ENCODE peak calls at places on chromosome 1, in seven cellular contexts. K is mesenchymal stem cell; R is prostate gland; S is tibial artery; V is PC-9; X is CD8-positive, alpha-beta T cell; N is fibroblast of lung. G is an unnamed sample.

GRCh38 chr1:191498318-191498717 is 659.9 kb upstream of the RGS18 start:
- DNase-seq in K (no peak), R (no peak), S (no peak), V (no peak), X (no peak), N (peak), G (no peak)

GRCh38 chr1:156897078-156897825 is 3.7 kb downstream of the PEAR1 start:
- DNase-seq in K (peak), R (no peak), S (no peak), V (peak), X (no peak), N (peak), G (no peak)

GRCh38 chr1:224540535-224540934 is 75.6 kb upstream of the CNIH3 start:
- DNase-seq in K (peak), R (no peak), S (no peak), V (no peak), X (no peak), N (no peak), G (no peak)

GRCh38 chr1:6358757-6359567 is 34.6 kb downstream of the ACOT7 start:
- DNase-seq in K (peak), R (no peak), S (no peak), V (no peak), X (no peak), N (peak), G (no peak)

GRCh38 chr1:3187415-3188149 is 118.6 kb downstream of the PRDM16 start:
- DNase-seq in K (no peak), R (no peak), S (no peak), V (no peak), X (no peak), N (no peak), G (no peak)

GRCh38 chr1:51019811-51020210 is 49.8 kb downstream of the CDKN2C start:
- DNase-seq in K (no peak), R (no peak), S (no peak), V (no peak), X (no peak), N (peak), G (no peak)

GRCh38 chr1:3993606-3994375 is 93.7 kb upstream of the C1orf174 start:
- DNase-seq in K (no peak), R (no peak), S (no peak), V (no peak), X (no peak), N (no peak), G (no peak)

GRCh38 chr1:151720974-151721787 is at the start of gene RIIAD1:
- DNase-seq in K (peak), R (no peak), S (no peak), V (no peak), X (peak), N (no peak), G (no peak)

GRCh38 chr1:174968750-174969244 is 30.9 kb upstream of the CACYBP start:
- DNase-seq in K (peak), R (no peak), S (no peak), V (peak), X (no peak), N (peak), G (no peak)

GRCh38 chr1:119736649-119737039 is 24.9 kb downstream of the PHGDH start:
- DNase-seq in K (no peak), R (no peak), S (no peak), V (no peak), X (no peak), N (no peak), G (no peak)

GRCh38 chr1:110185181-110185580 is 24.9 kb upstream of the KCNC4 start:
- DNase-seq in K (no peak), R (no peak), S (no peak), V (no peak), X (no peak), N (no peak), G (no peak)

GRCh38 chr1:61887076-61887867 is 145.0 kb downstream of the PATJ start:
- DNase-seq in K (no peak), R (no peak), S (no peak), V (no peak), X (no peak), N (peak), G (no peak)

GRCh38 chr1:55955237-55955636 is 624.1 kb downstream of the PLPP3 start:
- DNase-seq in K (peak), R (no peak), S (no peak), V (no peak), X (no peak), N (peak), G (no peak)

GRCh38 chr1:81803423-81804103 is 2.8 kb downstream of the ADGRL2 start:
- DNase-seq in K (peak), R (peak), S (no peak), V (peak), X (no peak), N (peak), G (no peak)

GRCh38 chr1:86419277-86419903 is 4.6 kb upstream of the CLCA2 start:
- DNase-seq in K (peak), R (peak), S (no peak), V (peak), X (peak), N (peak), G (peak)

GRCh38 chr1:236854602-236854978 is 59.5 kb downstream of the MTR start:
- DNase-seq in K (peak), R (no peak), S (no peak), V (peak), X (no peak), N (no peak), G (no peak)

GRCh38 chr1:20685099-20685662 is 24.0 kb upstream of the DDOST start:
- DNase-seq in K (no peak), R (no peak), S (peak), V (no peak), X (no peak), N (no peak), G (no peak)

GRCh38 chr1:15836772-15837669 is 10.5 kb upstream of the SPEN start:
- DNase-seq in K (no peak), R (no peak), S (no peak), V (no peak), X (peak), N (no peak), G (no peak)

GRCh38 chr1:183030053-183030452 is 6.8 kb downstream of the LAMC1 start:
- DNase-seq in K (peak), R (peak), S (no peak), V (peak), X (no peak), N (peak), G (no peak)

GRCh38 chr1:26405281-26405915 is 5.2 kb upstream of the LIN28A start:
- DNase-seq in K (no peak), R (no peak), S (no peak), V (peak), X (no peak), N (no peak), G (no peak)

GRCh38 chr1:38549191-38549590 is 310.4 kb downstream of the RRAGC start:
- DNase-seq in K (no peak), R (no peak), S (no peak), V (no peak), X (no peak), N (no peak), G (no peak)

GRCh38 chr1:173383341-173383740 is 93.8 kb upstream of the PRDX6 start:
- DNase-seq in K (no peak), R (no peak), S (no peak), V (no peak), X (no peak), N (no peak), G (no peak)

GRCh38 chr1:186566140-186566850 is 105.4 kb upstream of the PDC start:
- DNase-seq in K (no peak), R (no peak), S (no peak), V (no peak), X (no peak), N (no peak), G (no peak)

GRCh38 chr1:219416598-219417238 is 196.2 kb downstream of the ZC3H11B start:
- DNase-seq in K (peak), R (peak), S (peak), V (peak), X (peak), N (peak), G (no peak)

GRCh38 chr1:218625393-218625792 is 280.3 kb downstream of the TGFB2 start:
- DNase-seq in K (no peak), R (no peak), S (no peak), V (no peak), X (no peak), N (no peak), G (no peak)

GRCh38 chr1:59976194-59977074 is 49.9 kb upstream of the CYP2J2 start:
- DNase-seq in K (peak), R (peak), S (peak), V (no peak), X (peak), N (peak), G (no peak)

GRCh38 chr1:38559180-38559874 is 300.2 kb downstream of the RRAGC start:
- DNase-seq in K (no peak), R (peak), S (no peak), V (no peak), X (peak), N (no peak), G (no peak)

GRCh38 chr1:24980836-24981631 is 51.0 kb upstream of the RUNX3 start:
- DNase-seq in K (no peak), R (no peak), S (no peak), V (no peak), X (no peak), N (no peak), G (no peak)

GRCh38 chr1:205013683-205014367 is 29.2 kb upstream of the CNTN2 start:
- DNase-seq in K (no peak), R (peak), S (no peak), V (no peak), X (no peak), N (no peak), G (no peak)

GRCh38 chr1:166489670-166490436 is 323.1 kb upstream of the FAM78B start:
- DNase-seq in K (peak), R (no peak), S (no peak), V (peak), X (peak), N (no peak), G (no peak)

GRCh38 chr1:63051356-63051755 is 267.4 kb downstream of the ATG4C start:
- DNase-seq in K (no peak), R (no peak), S (no peak), V (no peak), X (no peak), N (no peak), G (no peak)

GRCh38 chr1:182996816-182997215 is 26.4 kb upstream of the LAMC1 start:
- DNase-seq in K (no peak), R (no peak), S (no peak), V (no peak), X (no peak), N (no peak), G (no peak)

GRCh38 chr1:220908757-220909156 is 29.5 kb downstream of the HLX start:
- DNase-seq in K (peak), R (no peak), S (no peak), V (no peak), X (no peak), N (peak), G (no peak)

GRCh38 chr1:29416825-29417557 is 180.7 kb downstream of the PTPRU start:
- DNase-seq in K (no peak), R (no peak), S (peak), V (no peak), X (no peak), N (peak), G (no peak)

GRCh38 chr1:101004666-101005065 is 20.9 kb downstream of the DPH5 start:
- DNase-seq in K (no peak), R (peak), S (no peak), V (no peak), X (no peak), N (peak), G (no peak)

GRCh38 chr1:11107541-11107940 is 7.9 kb upstream of the EXOSC10 start:
- DNase-seq in K (no peak), R (no peak), S (no peak), V (no peak), X (no peak), N (no peak), G (no peak)
- H3K27ac ChIP-seq in K (no peak), R (no peak), S (no peak), V (no peak), X (no peak), N (no peak), G (no peak)

GRCh38 chr1:92538048-92538412 is 51.3 kb upstream of the GFI1 start:
- DNase-seq in K (peak), R (no peak), S (no peak), V (no peak), X (no peak), N (no peak), G (no peak)
- H3K27ac ChIP-seq in K (no peak), R (no peak), S (no peak), V (no peak), X (peak), N (no peak), G (no peak)

GRCh38 chr1:27575861-27576331 is 28.0 kb downstream of the AHDC1 start:
- DNase-seq in K (peak), R (peak), S (peak), V (no peak), X (no peak), N (peak), G (peak)
- H3K27ac ChIP-seq in K (peak), R (peak), S (peak), V (no peak), X (no peak), N (peak), G (peak)

GRCh38 chr1:43833013-43833412 is 100.6 kb upstream of the ARTN start:
- DNase-seq in K (no peak), R (no peak), S (no peak), V (no peak), X (no peak), N (no peak), G (no peak)
- H3K27ac ChIP-seq in K (no peak), R (no peak), S (no peak), V (peak), X (no peak), N (no peak), G (no peak)

GRCh38 chr1:22024485-22025367 is 23.3 kb downstream of the CELA3A start:
- DNase-seq in K (peak), R (peak), S (peak), V (peak), X (peak), N (peak), G (peak)
- H3K27ac ChIP-seq in K (peak), R (peak), S (peak), V (peak), X (peak), N (peak), G (peak)

DNA sequence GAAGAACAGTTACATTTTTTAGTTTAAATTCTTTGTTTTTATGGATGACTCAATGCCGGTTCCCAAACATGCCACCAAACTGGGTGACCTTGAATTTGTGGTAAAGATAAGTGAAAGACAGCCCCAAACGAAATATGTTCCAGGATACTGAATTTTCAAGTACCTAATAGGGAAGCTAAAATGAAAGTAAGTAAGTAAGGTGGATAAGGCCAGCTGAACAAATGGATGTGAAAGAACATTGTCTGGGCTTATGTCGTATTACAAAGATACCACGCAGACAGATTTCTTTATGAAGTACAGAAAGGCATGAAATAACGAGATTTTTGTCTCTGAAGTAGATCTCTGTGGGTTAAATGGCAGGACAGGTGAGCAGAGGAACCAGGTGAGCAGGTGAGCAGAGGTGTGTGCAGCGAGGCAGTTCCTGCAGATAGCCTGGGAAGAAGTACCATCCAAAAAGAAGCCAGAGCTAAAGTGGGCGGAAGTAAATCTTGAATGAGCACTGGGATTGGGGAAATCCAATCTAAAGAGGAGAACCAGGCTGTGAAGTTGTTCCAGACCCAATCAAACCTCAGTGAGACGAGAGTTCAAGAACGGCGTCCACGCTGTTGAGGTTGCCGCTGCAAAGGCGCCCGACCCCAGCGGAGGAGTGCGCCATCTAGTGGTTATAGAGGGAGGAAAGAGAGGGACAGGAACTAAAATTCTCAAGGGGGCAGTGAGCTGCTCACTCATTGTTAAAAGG is 19.6 kb downstream of the TLR5 start:
- DNase-seq in K (peak), R (peak), S (peak), V (peak), X (peak), N (peak), G (no peak)
- H3K27ac ChIP-seq in K (no peak), R (no peak), S (no peak), V (no peak), X (no peak), N (no peak), G (no peak)

DNA sequence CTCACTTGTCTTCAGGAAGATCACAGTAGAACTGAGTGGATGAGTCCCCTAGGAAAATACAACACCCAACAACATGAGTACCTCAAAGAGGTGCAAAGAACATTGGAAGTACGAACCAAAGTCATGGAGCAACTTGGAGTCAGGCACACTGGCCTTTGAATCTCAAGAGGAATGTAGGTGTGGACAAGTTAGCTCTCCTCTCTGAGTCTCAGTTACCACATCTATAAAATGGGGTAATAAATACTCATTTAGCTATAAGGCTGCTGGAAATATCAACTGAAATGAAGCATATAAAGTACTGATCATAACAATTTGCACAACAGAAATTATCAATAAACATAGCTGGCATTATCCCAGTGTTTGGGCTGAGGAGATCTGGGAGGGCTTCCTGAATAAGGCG is 96.7 kb upstream of the JUN start:
- DNase-seq in K (no peak), R (no peak), S (no peak), V (no peak), X (no peak), N (no peak), G (no peak)
- H3K27ac ChIP-seq in K (no peak), R (no peak), S (no peak), V (peak), X (no peak), N (no peak), G (no peak)

G was measured in substantia nigra.